ENCODE peak calls at places on chromosomes 6 and 20, in four cellular contexts. V is cardiac muscle cell, D is GM20000, B is AG09319. P is an unnamed sample.

GRCh38 chr6:89430563-89430962 is 2.4 kb upstream of the ANKRD6 start:
- DNase-seq in V (peak), D (no peak), B (no peak), P (no peak)

GRCh38 chr6:40338306-40338705 is 248.9 kb downstream of the LRFN2 start:
- DNase-seq in V (no peak), D (no peak), B (no peak), P (no peak)

GRCh38 chr6:132725947-132726607 is 12.2 kb upstream of the VNN1 start:
- DNase-seq in V (no peak), D (no peak), B (no peak), P (no peak)

GRCh38 chr6:102936959-102937358 is 1543.5 kb downstream of the GRIK2 start:
- DNase-seq in V (no peak), D (no peak), B (no peak), P (no peak)

GRCh38 chr6:26295691-26296555 is 69.1 kb upstream of the BTN3A2 start:
- DNase-seq in V (peak), D (peak), B (no peak), P (no peak)

GRCh38 chr6:13614126-13614925 is 809 bp upstream of the NOL7 start:
- DNase-seq in V (peak), D (no peak), B (no peak), P (no peak)

GRCh38 chr6:165042912-165043311 is 266.5 kb downstream of the C6orf118 start:
- DNase-seq in V (no peak), D (no peak), B (no peak), P (no peak)

GRCh38 chr6:39338406-39338805 is 15.9 kb upstream of the KCNK16 start:
- DNase-seq in V (no peak), D (no peak), B (no peak), P (no peak)

GRCh38 chr20:841568-842546 is 8.3 kb downstream of the FAM110A start:
- DNase-seq in V (no peak), D (peak), B (no peak), P (no peak)

GRCh38 chr20:11401988-11402387 is 515.7 kb upstream of the BTBD3 start:
- DNase-seq in V (no peak), D (peak), B (no peak), P (no peak)

GRCh38 chr20:19661717-19662637 is 96.1 kb upstream of the RIN2 start:
- DNase-seq in V (peak), D (peak), B (peak), P (peak)

GRCh38 chr20:58306421-58307261 is 2.9 kb upstream of the RAB22A start:
- DNase-seq in V (peak), D (peak), B (no peak), P (peak)

GRCh38 chr6:159203304-159204005 is 34.3 kb downstream of the FNDC1 start:
- DNase-seq in V (peak), D (no peak), B (peak), P (peak)

GRCh38 chr6:88349511-88349910 is 183.4 kb upstream of the CNR1 start:
- DNase-seq in V (peak), D (no peak), B (no peak), P (no peak)

GRCh38 chr6:122652431-122652830 is 42.2 kb downstream of the PKIB start:
- DNase-seq in V (no peak), D (no peak), B (no peak), P (no peak)

GRCh38 chr6:41315203-41315602 is 20.2 kb upstream of the NCR2 start:
- DNase-seq in V (no peak), D (no peak), B (no peak), P (no peak)

GRCh38 chr6:16187185-16187584 is 51.2 kb upstream of the GMPR start:
- DNase-seq in V (no peak), D (no peak), B (no peak), P (no peak)

GRCh38 chr6:116443105-116443504 is 18.1 kb upstream of the CALHM6 start:
- DNase-seq in V (no peak), D (no peak), B (no peak), P (no peak)

GRCh38 chr6:92777146-92777740 is 642.1 kb downstream of the EPHA7 start:
- DNase-seq in V (peak), D (no peak), B (no peak), P (no peak)

GRCh38 chr6:30158475-30159025 is 2.5 kb downstream of the TRIM10 start:
- DNase-seq in V (no peak), D (peak), B (no peak), P (no peak)

GRCh38 chr20:52785678-52786077 is 186.5 kb upstream of the TSHZ2 start:
- DNase-seq in V (peak), D (no peak), B (no peak), P (no peak)

GRCh38 chr20:32329817-32330554 is 28.1 kb upstream of the ASXL1 start:
- DNase-seq in V (no peak), D (no peak), B (no peak), P (no peak)

GRCh38 chr6:16903470-16903869 is 142.2 kb upstream of the ATXN1 start:
- DNase-seq in V (peak), D (no peak), B (no peak), P (no peak)

GRCh38 chr6:44925100-44925739 is 402.9 kb upstream of the RUNX2 start:
- DNase-seq in V (peak), D (peak), B (no peak), P (no peak)

GRCh38 chr6:133432021-133432989 is 191.1 kb downstream of the EYA4 start:
- DNase-seq in V (no peak), D (no peak), B (no peak), P (no peak)

GRCh38 chr6:160791459-160791858 is 89.4 kb downstream of the PLG start:
- DNase-seq in V (no peak), D (no peak), B (no peak), P (no peak)

GRCh38 chr6:16181429-16182359 is 52.8 kb downstream of the MYLIP start:
- DNase-seq in V (no peak), D (no peak), B (no peak), P (no peak)

GRCh38 chr6:83193747-83194582 is 808 bp downstream of the RWDD2A start:
- DNase-seq in V (peak), D (peak), B (no peak), P (no peak)

GRCh38 chr20:4108495-4109306 is 93.3 kb upstream of the RNF24 start:
- DNase-seq in V (peak), D (peak), B (peak), P (no peak)

GRCh38 chr6:46201701-46202100 is 30.9 kb upstream of the ENPP5 start:
- DNase-seq in V (no peak), D (no peak), B (no peak), P (no peak)

GRCh38 chr6:1365701-1366100 is 23.7 kb upstream of the FOXF2 start:
- DNase-seq in V (no peak), D (no peak), B (no peak), P (no peak)

GRCh38 chr6:162625846-162626540 is 101.6 kb downstream of the PRKN start:
- DNase-seq in V (no peak), D (no peak), B (no peak), P (no peak)

GRCh38 chr6:146965110-146965689 is 239.0 kb upstream of the STXBP5 start:
- DNase-seq in V (no peak), D (no peak), B (no peak), P (no peak)

GRCh38 chr6:133184798-133185380 is 56.3 kb upstream of the EYA4 start:
- DNase-seq in V (peak), D (peak), B (peak), P (peak)

GRCh38 chr6:154830771-154831170 is 97.6 kb downstream of the SCAF8 start:
- DNase-seq in V (no peak), D (no peak), B (no peak), P (no peak)

GRCh38 chr20:24208652-24209051 is 220.1 kb upstream of the GGTLC1 start:
- DNase-seq in V (no peak), D (no peak), B (no peak), P (no peak)
- TF ChIP-seq CTCF in V (no peak), D (no peak), B (no peak), P (no peak)

GRCh38 chr6:52285174-52286068 is 879 bp upstream of the MCM3 start:
- DNase-seq in V (peak), D (peak), B (peak), P (no peak)
- TF ChIP-seq CTCF in V (peak), D (no peak), B (no peak), P (no peak)

DNA sequence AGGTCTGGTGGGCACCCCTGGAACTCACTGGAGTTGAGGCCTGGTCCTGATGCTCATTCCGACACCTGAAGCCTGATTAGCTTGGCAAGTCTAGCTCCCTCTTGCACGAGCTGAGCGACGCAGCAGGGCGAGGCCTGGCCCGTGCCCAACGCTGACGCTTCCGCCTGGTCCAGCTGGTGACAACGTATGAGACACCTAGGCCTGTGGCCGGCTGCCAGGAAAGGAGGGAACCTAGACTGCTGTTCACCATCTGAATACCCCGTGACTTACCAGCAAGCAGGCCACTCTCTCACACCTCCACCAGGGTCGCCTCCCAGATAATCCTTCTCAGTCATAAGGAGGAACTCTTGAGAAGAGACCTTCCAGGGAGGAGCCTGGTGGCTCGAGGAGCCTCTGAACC is 24.5 kb downstream of the YTHDF1 start:
- DNase-seq in V (no peak), D (no peak), B (no peak), P (no peak)
- TF ChIP-seq CTCF in V (no peak), D (no peak), B (no peak), P (no peak)

DNA sequence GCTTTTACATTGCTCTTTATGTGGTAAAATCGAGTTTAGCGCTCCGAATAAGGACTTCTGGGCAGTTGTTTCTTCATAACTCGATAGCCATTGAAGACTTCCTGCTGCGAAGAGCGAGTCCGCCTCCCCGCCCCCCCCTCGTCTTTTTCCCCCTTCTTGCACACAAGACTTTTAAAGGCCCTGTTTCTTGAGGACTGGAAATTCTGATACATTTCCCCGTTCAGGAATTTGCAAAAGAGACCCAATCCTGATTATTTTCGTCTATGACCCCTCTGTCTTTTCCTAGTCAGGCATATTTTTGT is 1.6 kb upstream of the CITED2 start:
- DNase-seq in V (peak), D (peak), B (no peak), P (no peak)
- TF ChIP-seq CTCF in V (no peak), D (no peak), B (no peak), P (no peak)

GRCh38 chr6:53731906-53732636 is 62.7 kb upstream of the LRRC1 start:
- DNase-seq in V (no peak), D (no peak), B (no peak), P (no peak)

GRCh38 chr6:53735896-53736295 is 58.9 kb upstream of the LRRC1 start:
- DNase-seq in V (no peak), D (no peak), B (no peak), P (no peak)

GRCh38 chr6:53730767-53731166 is 64.0 kb upstream of the LRRC1 start:
- DNase-seq in V (no peak), D (no peak), B (no peak), P (no peak)

GRCh38 chr6:53737746-53738145 is 57.1 kb upstream of the LRRC1 start:
- DNase-seq in V (no peak), D (no peak), B (no peak), P (no peak)

GRCh38 chr6:53734473-53735299 is 60.1 kb upstream of the LRRC1 start:
- DNase-seq in V (peak), D (peak), B (no peak), P (peak)
- TF ChIP-seq CTCF in V (peak), D (no peak), B (peak), P (peak)

P was measured in AG04449.